ENCODE peak calls at places on chromosomes 1 and 21, in eight cellular contexts. J is HAP-1; A is tibial artery; C is esophagus squamous epithelium; Q is CD8-positive, alpha-beta T cell; F is upper lobe of right lung; B is prostate gland; O is neuronal stem cell. S is an unnamed sample.

GRCh38 chr1:24163999-24164398 is 21.1 kb upstream of the IL22RA1 start:
- DNase-seq in F (no peak), A (no peak), Q (no peak), O (no peak), C (no peak), B (no peak), J (no peak), S (no peak)

GRCh38 chr1:109248444-109248796 is 919 bp upstream of the CELSR2 start:
- DNase-seq in C (no peak), F (peak; percentile 48), O (no peak), J (no peak), Q (no peak), A (no peak), B (no peak), S (no peak)

GRCh38 chr1:55012661-55013060 is 13.9 kb downstream of the BSND start:
- DNase-seq in O (no peak), Q (no peak), C (no peak), B (no peak), J (no peak), A (no peak), F (no peak), S (no peak)

GRCh38 chr1:86705633-86705985 is 1.2 kb downstream of the SH3GLB1 start:
- DNase-seq in F (no peak), J (no peak), Q (no peak), C (no peak), O (no peak), A (no peak), B (peak; percentile 6), S (peak; percentile 13)

GRCh38 chr1:4638347-4638734 is 16.1 kb upstream of the AJAP1 start:
- DNase-seq in J (no peak), B (no peak), O (no peak), A (no peak), Q (no peak), C (no peak), F (no peak), S (no peak)

GRCh38 chr21:45595574-45596295 is 47.8 kb upstream of the PCBP3 start:
- DNase-seq in F (peak; percentile 60), B (no peak), O (no peak), A (no peak), C (no peak), Q (no peak), J (no peak), S (no peak)

GRCh38 chr1:228374711-228375577 is 31.7 kb downstream of the TRIM11 start:
- DNase-seq in Q (no peak), F (peak; percentile 71), J (no peak), B (peak; percentile 58), C (no peak), O (no peak), A (peak; percentile 89), S (no peak)

GRCh38 chr1:94863919-94864318 is 43.8 kb downstream of the SLC44A3 start:
- DNase-seq in A (peak; percentile 72), B (peak; percentile 81), J (no peak), C (no peak), Q (no peak), O (no peak), F (no peak), S (no peak)

GRCh38 chr1:228063251-228064191 is 19.0 kb upstream of the ARF1 start:
- DNase-seq in J (no peak), F (peak; percentile 54), A (no peak), Q (no peak), C (no peak), O (no peak), B (no peak), S (no peak)

GRCh38 chr1:103111926-103112325 is 3.6 kb upstream of the COL11A1 start:
- DNase-seq in B (no peak), O (no peak), F (no peak), C (no peak), Q (no peak), A (no peak), J (no peak), S (no peak)

GRCh38 chr1:30749691-30750583 is 7.6 kb downstream of the LAPTM5 start:
- DNase-seq in C (no peak), O (no peak), F (no peak), Q (peak; percentile 55), B (no peak), J (no peak), A (no peak), S (peak; percentile 90)
- H3K4me1 ChIP-seq in C (peaks cover 84% of the 10 kb centered on the region), O (peaks cover 11% of the 10 kb centered on the region), F (peaks cover 64% of the 10 kb centered on the region), Q (peaks cover 93% of the 10 kb centered on the region), B (no peaks in the 10 kb centered on the region), J (no peaks in the 10 kb centered on the region), A (peaks cover 7% of the 10 kb centered on the region), S (peaks cover 89% of the 10 kb centered on the region)

GRCh38 chr1:14623090-14623489 is 24.6 kb downstream of the KAZN start:
- DNase-seq in Q (no peak), O (no peak), C (no peak), J (no peak), F (no peak), A (no peak), B (no peak), S (no peak)

GRCh38 chr1:14626869-14627607 is 28.6 kb downstream of the KAZN start:
- DNase-seq in B (no peak), A (no peak), F (peak; percentile 66), C (no peak), Q (no peak), J (no peak), O (no peak), S (no peak)

GRCh38 chr1:14629363-14629762 is 30.9 kb downstream of the KAZN start:
- DNase-seq in J (no peak), F (no peak), C (no peak), B (no peak), A (no peak), Q (no peak), O (no peak), S (no peak)

GRCh38 chr1:14627608-14628489 is 29.4 kb downstream of the KAZN start:
- DNase-seq in C (no peak), B (no peak), F (no peak), A (no peak), O (no peak), J (no peak), Q (no peak), S (no peak)

DNA sequence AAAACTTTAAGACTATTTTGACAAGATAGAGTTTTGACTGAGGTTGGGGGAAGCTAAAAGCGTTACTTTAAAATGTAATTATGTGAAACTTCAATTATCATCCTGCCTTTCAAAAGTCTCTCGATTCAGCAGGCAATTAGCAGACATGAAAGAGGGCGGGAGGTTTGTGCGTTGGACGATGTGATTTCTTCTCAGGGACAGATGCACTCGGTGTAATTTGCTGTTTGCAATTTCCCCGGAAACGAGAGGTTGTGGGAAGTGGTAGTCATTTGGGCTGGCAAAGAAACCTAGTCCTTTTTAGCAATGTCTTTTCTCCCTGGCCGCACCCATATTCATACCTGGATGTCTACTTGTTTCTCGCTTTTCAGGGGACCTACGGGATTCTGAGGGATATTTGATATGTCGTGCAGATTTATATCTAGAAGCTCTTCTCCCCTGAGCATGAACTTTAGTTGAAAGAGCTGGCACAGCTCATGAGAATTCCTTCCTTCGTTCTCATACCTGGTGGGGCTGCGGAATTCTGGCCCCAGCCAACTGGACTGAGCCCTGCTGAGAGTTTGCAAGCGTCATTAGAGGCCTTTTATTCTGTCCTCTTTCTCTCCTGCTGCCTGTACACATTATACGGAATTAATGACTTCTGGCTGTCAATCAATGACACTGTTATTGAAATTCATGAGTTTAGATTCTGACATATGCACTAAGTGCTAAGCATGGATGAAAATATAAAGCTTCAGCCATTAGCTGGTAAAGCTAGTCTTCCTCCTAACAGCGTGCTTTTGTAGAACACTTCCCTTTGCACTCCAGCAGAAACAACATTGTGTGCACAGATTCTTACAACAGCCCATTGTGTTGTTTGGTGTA is 27.3 kb downstream of the KAZN start:
- DNase-seq in B (no peak), Q (no peak), A (no peak), C (no peak), F (no peak), J (no peak), O (no peak), S (no peak)
- H3K4me1 ChIP-seq in B (no peaks in the 10 kb centered on the region), Q (no peaks in the 10 kb centered on the region), A (peaks cover 6% of the 10 kb centered on the region), C (peaks cover 29% of the 10 kb centered on the region), F (no peaks in the 10 kb centered on the region), J (peaks cover 6% of the 10 kb centered on the region), O (peaks cover 25% of the 10 kb centered on the region), S (no peaks in the 10 kb centered on the region)

GRCh38 chr21:42403611-42404231 is at the start of gene UBASH3A:
- DNase-seq in Q (peak; percentile 37), O (no peak), B (no peak), A (no peak), F (peak; percentile 61), C (no peak), J (no peak), S (no peak)
- H3K4me1 ChIP-seq in Q (peaks cover 48% of the 10 kb centered on the region), O (peaks cover 6% of the 10 kb centered on the region), B (no peaks in the 10 kb centered on the region), A (no peaks in the 10 kb centered on the region), F (no peaks in the 10 kb centered on the region), C (no peaks in the 10 kb centered on the region), J (no peaks in the 10 kb centered on the region), S (peaks cover 4% of the 10 kb centered on the region)

GRCh38 chr1:51950701-51951100 is 39.8 kb downstream of the RAB3B start:
- DNase-seq in J (no peak), B (no peak), F (no peak), O (no peak), C (no peak), A (no peak), Q (no peak), S (no peak)
- H3K4me1 ChIP-seq in J (no peaks in the 10 kb centered on the region), B (peaks cover 26% of the 10 kb centered on the region), F (no peaks in the 10 kb centered on the region), O (peaks cover 2% of the 10 kb centered on the region), C (peaks cover 18% of the 10 kb centered on the region), A (no peaks in the 10 kb centered on the region), Q (no peaks in the 10 kb centered on the region), S (peaks cover 37% of the 10 kb centered on the region)

GRCh38 chr21:44024257-44024656 is 12.1 kb downstream of the TRAPPC10 start:
- DNase-seq in O (no peak), Q (no peak), F (no peak), J (no peak), C (no peak), A (no peak), B (no peak), S (no peak)

GRCh38 chr21:44029460-44030087 is 17.5 kb downstream of the TRAPPC10 start:
- DNase-seq in B (no peak), O (no peak), J (no peak), F (no peak), A (no peak), C (no peak), Q (no peak), S (no peak)

GRCh38 chr21:44027607-44028286 is 15.6 kb downstream of the TRAPPC10 start:
- DNase-seq in O (no peak), C (no peak), J (no peak), A (no peak), Q (no peak), B (no peak), F (no peak), S (no peak)

GRCh38 chr21:44024895-44025353 is 12.8 kb downstream of the TRAPPC10 start:
- DNase-seq in B (no peak), F (no peak), Q (no peak), A (peak; percentile 73), C (no peak), O (no peak), J (no peak), S (no peak)

DNA sequence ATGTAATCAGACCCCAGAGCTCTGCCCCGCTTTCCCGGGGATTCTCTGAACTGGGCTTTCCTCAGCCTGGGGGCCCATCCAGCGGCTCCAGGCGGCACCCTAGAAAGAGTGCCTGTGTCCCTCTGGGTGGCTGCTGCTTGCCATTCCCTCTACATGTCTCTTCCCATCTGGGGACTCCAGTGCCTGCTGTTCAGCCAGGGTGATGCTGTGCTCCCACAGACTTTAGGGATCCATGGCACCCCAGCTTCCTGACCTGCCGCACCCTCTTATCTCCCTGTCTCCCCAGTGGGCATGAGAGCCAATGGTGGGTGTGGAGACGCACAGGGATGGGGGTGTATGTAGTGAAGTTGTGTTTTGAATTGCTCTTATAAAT is 16.2 kb downstream of the TRAPPC10 start:
- DNase-seq in F (no peak), B (no peak), C (no peak), O (no peak), A (no peak), J (no peak), Q (no peak), S (no peak)
- H3K4me1 ChIP-seq in F (peaks cover 28% of the 10 kb centered on the region), B (no peaks in the 10 kb centered on the region), C (peaks cover 36% of the 10 kb centered on the region), O (peaks cover 4% of the 10 kb centered on the region), A (peaks cover 14% of the 10 kb centered on the region), J (peaks cover 18% of the 10 kb centered on the region), Q (peaks cover 61% of the 10 kb centered on the region), S (no peaks in the 10 kb centered on the region)

GRCh38 chr1:2136386-2136821 is 58.2 kb downstream of the FAAP20 start:
- DNase-seq in A (no peak), J (no peak), F (peak; percentile 55), C (no peak), B (no peak), Q (no peak), O (no peak), S (no peak)
- H3K4me1 ChIP-seq in A (peaks cover 28% of the 10 kb centered on the region), J (peaks cover 7% of the 10 kb centered on the region), F (peaks cover 41% of the 10 kb centered on the region), C (peaks cover 36% of the 10 kb centered on the region), B (peaks cover 19% of the 10 kb centered on the region), Q (peaks cover 20% of the 10 kb centered on the region), O (peaks cover 29% of the 10 kb centered on the region), S (no peaks in the 10 kb centered on the region)

S was measured in MM.1S.